ENCODE peak calls at places on chromosomes 2 and 18, in ten cellular contexts. L is heart right ventricle; H is psoas muscle; B is transverse colon; Q is sigmoid colon; J is right lobe of liver; I is CD8-positive, alpha-beta T cell; V is tibial nerve; E is stomach; P is bronchial epithelial cell. X is an unnamed sample.

GRCh38 chr2:217749009-217749408 is 253.8 kb downstream of the TNS1 start:
- DNase-seq in J (no peak), V (no peak), Q (peak), L (peak), P (no peak), E (no peak), H (no peak), B (no peak), I (no peak), X (no peak)

GRCh38 chr2:168907940-168908662 is 7.0 kb downstream of the G6PC2 start:
- DNase-seq in L (no peak), J (no peak), H (no peak), P (no peak), I (no peak), E (no peak), B (no peak), Q (no peak), V (no peak), X (no peak)

GRCh38 chr2:202411097-202411496 is 35.0 kb downstream of the BMPR2 start:
- DNase-seq in E (no peak), Q (no peak), V (no peak), L (no peak), H (no peak), I (no peak), B (no peak), P (no peak), J (no peak), X (no peak)

GRCh38 chr2:78541451-78542267 is 483.8 kb upstream of the REG3G start:
- DNase-seq in B (no peak), I (no peak), J (no peak), V (no peak), E (no peak), Q (no peak), L (no peak), P (no peak), H (no peak), X (no peak)

GRCh38 chr2:26273501-26273900 is 28.8 kb downstream of the HADHB start:
- DNase-seq in I (no peak), E (no peak), Q (no peak), V (no peak), P (peak), B (no peak), L (no peak), H (no peak), J (no peak), X (peak)

GRCh38 chr2:84880645-84881521 is at the start of gene TRABD2A:
- DNase-seq in B (peak), Q (no peak), P (no peak), V (no peak), H (peak), L (no peak), I (peak), J (no peak), E (peak), X (no peak)

GRCh38 chr2:101463885-101464653 is 10.8 kb downstream of the RFX8 start:
- DNase-seq in P (no peak), Q (no peak), I (no peak), B (no peak), V (no peak), L (no peak), E (no peak), H (no peak), J (no peak), X (peak)

GRCh38 chr18:55511277-55511676 is 76.7 kb downstream of the TCF4 start:
- DNase-seq in P (no peak), L (no peak), H (no peak), Q (no peak), B (no peak), I (no peak), J (no peak), E (no peak), V (no peak), X (no peak)

GRCh38 chr2:224185023-224185601 is 146.0 kb upstream of the SERPINE2 start:
- DNase-seq in P (no peak), E (no peak), J (no peak), H (no peak), B (no peak), V (no peak), I (no peak), Q (no peak), L (no peak), X (no peak)

GRCh38 chr2:171522057-171522803 is at the start of gene CYBRD1:
- DNase-seq in E (peak), V (peak), B (peak), I (no peak), L (peak), H (peak), Q (peak), P (peak), J (peak), X (peak)

GRCh38 chr18:10444314-10445006 is 10.0 kb upstream of the APCDD1 start:
- DNase-seq in Q (no peak), H (no peak), V (no peak), E (peak), I (no peak), J (no peak), B (no peak), P (no peak), L (no peak), X (no peak)

GRCh38 chr18:10441472-10441871 is 13.0 kb upstream of the APCDD1 start:
- DNase-seq in P (no peak), H (no peak), V (no peak), L (no peak), I (no peak), B (no peak), E (no peak), Q (no peak), J (no peak), X (no peak)

GRCh38 chr18:10443001-10443400 is 11.4 kb upstream of the APCDD1 start:
- DNase-seq in I (no peak), Q (no peak), V (no peak), B (no peak), J (no peak), H (no peak), L (no peak), E (no peak), P (no peak), X (no peak)

GRCh38 chr18:10440874-10441273 is 13.6 kb upstream of the APCDD1 start:
- DNase-seq in I (no peak), B (no peak), H (no peak), L (no peak), E (no peak), J (no peak), V (no peak), Q (no peak), P (no peak), X (no peak)

DNA sequence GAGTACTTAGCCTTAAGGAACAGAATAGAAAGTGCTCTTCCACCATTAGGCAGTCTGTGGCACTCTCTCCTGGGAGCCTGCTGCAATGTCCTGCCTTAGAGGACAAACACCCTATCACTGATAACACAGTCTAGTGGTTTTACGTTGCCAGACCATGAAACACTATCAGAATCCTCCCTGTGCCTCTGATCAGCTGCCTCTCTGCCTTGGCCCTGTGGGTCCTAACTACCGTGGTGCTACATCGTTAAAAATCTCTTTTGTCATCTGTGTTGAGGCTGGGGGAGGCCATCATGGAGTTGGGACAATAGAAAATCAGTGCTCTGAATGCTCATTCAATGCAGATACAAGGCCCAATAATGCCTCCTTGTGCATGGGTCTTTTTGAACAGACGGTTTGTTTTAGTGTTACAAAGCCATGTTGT is 11.9 kb upstream of the APCDD1 start:
- DNase-seq in Q (no peak), L (no peak), J (no peak), H (no peak), V (no peak), B (no peak), E (no peak), I (no peak), P (no peak), X (no peak)
- TF ChIP-seq CTCF in Q (no peak), L (no peak), J (no peak), H (no peak), V (peak), B (no peak), E (no peak), I (no peak), P (peak), X (no peak)

DNA sequence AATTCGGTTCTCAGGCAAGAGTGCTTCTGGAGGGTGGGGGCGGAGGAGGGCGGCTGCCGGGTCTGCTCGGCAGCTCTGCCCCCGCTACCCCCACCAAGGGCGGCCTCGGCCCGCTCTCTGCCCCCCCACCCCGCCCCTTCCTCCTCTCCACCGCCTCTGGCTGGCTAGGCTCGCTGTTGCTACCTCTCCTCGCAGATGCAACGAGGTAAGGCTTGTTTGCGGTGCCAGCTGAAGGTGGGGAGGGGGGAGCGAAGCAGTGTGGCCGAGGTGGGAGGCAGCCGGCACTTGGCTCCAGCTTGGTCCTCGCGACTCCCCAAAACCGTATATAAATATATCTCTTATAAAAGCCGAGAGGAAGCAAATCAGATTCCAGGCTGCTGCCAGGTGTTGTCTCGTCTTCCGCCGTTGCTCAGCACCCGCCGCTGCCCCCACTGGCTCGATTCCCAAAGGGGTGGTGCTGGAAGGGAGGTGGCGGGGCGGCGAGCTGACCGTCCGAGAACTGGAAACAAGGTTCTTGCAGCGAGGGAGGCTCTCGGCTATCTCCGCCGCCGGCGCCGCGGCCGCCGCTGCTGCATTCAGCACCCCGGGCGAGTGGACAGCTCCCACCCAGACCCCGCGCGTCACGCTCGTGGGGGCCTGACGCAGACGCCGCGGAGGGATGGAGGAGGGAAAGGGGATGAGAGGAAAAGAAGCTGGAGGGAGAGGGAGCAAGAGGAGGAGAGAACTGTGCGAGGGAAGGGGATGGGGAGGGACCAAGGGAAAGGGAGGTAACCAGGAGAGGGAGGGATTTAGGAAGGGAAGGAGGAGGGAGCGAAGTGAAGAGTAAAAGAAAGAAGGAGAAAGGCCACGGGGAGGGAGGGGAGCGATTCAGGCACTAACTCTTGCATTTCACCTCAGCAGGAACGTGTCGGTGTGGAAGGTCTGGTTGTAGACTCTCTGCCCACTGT is at the start of gene MARCHF4:
- DNase-seq in B (peak), E (peak), H (peak), Q (peak), L (peak), J (peak), V (peak), P (peak), I (peak), X (peak)
- H3K4me3 ChIP-seq in B (peak), E (peak), H (peak), Q (peak), L (peak), J (no peak), V (no peak), P (peak), I (no peak), X (peak)

GRCh38 chr2:52368141-52368540 is 1336.2 kb upstream of the NRXN1 start:
- DNase-seq in I (no peak), V (no peak), H (no peak), B (no peak), J (no peak), P (no peak), L (no peak), E (no peak), Q (no peak), X (no peak)
- TF ChIP-seq CTCF in I (no peak), V (no peak), H (no peak), B (no peak), J (no peak), P (no peak), L (no peak), E (no peak), Q (no peak), X (no peak)

GRCh38 chr2:235526166-235526565 is 32.3 kb downstream of the AGAP1 start:
- DNase-seq in H (no peak), V (no peak), L (no peak), B (no peak), P (no peak), Q (no peak), J (no peak), E (no peak), I (no peak), X (no peak)
- H3K4me3 ChIP-seq in H (no peak), V (no peak), L (no peak), B (no peak), P (no peak), Q (no peak), J (no peak), E (no peak), I (no peak), X (no peak)

GRCh38 chr2:107437265-107437664 is 389.4 kb upstream of the RGPD4 start:
- DNase-seq in L (no peak), P (no peak), Q (no peak), V (no peak), B (no peak), I (no peak), H (no peak), E (no peak), J (no peak), X (no peak)
- TF ChIP-seq CTCF in L (no peak), P (no peak), Q (no peak), V (no peak), B (no peak), I (no peak), H (no peak), E (no peak), J (no peak), X (no peak)

GRCh38 chr2:104854507-104855173 is 725 bp downstream of the POU3F3 start:
- DNase-seq in Q (no peak), B (no peak), J (no peak), L (no peak), P (no peak), V (no peak), I (no peak), H (no peak), E (no peak), X (no peak)
- H3K4me3 ChIP-seq in Q (peak), B (peak), J (no peak), L (no peak), P (no peak), V (no peak), I (peak), H (peak), E (peak), X (no peak)

DNA sequence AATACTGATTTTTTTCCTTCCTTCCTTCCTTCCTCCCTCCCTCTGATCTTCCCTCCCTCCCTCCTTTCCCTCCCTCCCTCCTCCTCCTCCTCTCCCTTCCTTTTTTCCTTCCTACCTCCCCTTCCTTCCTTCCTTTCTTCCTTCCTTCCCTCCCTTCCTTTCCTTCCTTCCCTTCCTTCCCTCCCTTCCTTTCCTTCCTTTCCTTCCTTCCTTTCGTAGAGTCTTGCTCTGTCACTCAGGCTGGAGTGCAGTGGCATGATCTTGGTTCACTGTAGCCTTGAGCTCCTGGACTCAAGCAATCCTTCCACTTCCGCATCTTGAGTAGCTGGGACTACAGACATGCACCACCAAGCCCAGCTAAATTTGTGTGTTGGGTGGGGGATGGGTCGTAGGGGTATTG is 8.9 kb upstream of the TMEM131 start:
- DNase-seq in I (no peak), P (no peak), H (no peak), L (no peak), Q (no peak), B (no peak), E (no peak), V (no peak), J (no peak), X (no peak)
- TF ChIP-seq CTCF in I (no peak), P (no peak), H (no peak), L (no peak), Q (no peak), B (no peak), E (no peak), V (no peak), J (no peak), X (no peak)

GRCh38 chr2:44778671-44779476 is 162.6 kb upstream of the SIX3 start:
- DNase-seq in Q (no peak), L (no peak), P (no peak), H (no peak), B (peak), I (no peak), E (no peak), V (no peak), J (no peak), X (no peak)

GRCh38 chr2:44776924-44777480 is 164.5 kb upstream of the SIX3 start:
- DNase-seq in J (no peak), Q (no peak), V (no peak), B (no peak), H (no peak), E (no peak), I (no peak), P (no peak), L (no peak), X (peak)

GRCh38 chr2:44779793-44780192 is 161.7 kb upstream of the SIX3 start:
- DNase-seq in Q (no peak), J (no peak), V (no peak), L (no peak), I (no peak), P (no peak), E (no peak), B (no peak), H (no peak), X (no peak)

GRCh38 chr2:44777542-44777941 is 164.0 kb upstream of the SIX3 start:
- DNase-seq in I (no peak), E (no peak), L (no peak), H (no peak), J (no peak), Q (no peak), B (peak), V (no peak), P (peak), X (no peak)

GRCh38 chr2:44778221-44778654 is 163.3 kb upstream of the SIX3 start:
- DNase-seq in V (no peak), E (no peak), H (no peak), P (no peak), J (no peak), I (no peak), L (no peak), B (no peak), Q (no peak), X (no peak)
- H3K4me3 ChIP-seq in V (no peak), E (no peak), H (no peak), P (no peak), J (no peak), I (no peak), L (no peak), B (no peak), Q (no peak), X (no peak)